ENCODE peak calls at places on chromosomes 7 and 10, in ten cellular contexts. F is GM12878; O is T-helper 17 cell; K is germinal center; X is EL; M is activated naive CD4-positive, alpha-beta T cell; L is activated T-helper 1 cell treated with Interleukin-2 at 50 U/mL for 16 hours; P is GM19239; Q is NCI-H2171 treated with DMSO at 0.1 percent for 48 hours; A is fibroblast of lung. D is an unnamed sample.
A peak's percentile ranks its signal among the peaks of the same experiment; 100 is the strongest.

GRCh38 chr10:31147220-31147608 is 115.5 kb upstream of the ZNF438 start:
- DNase-seq in P (no peak), O (no peak), X (peak; percentile 85), A (peak; percentile 80), L (no peak), K (no peak), F (no peak), M (no peak), Q (peak; percentile 25), D (no peak)

GRCh38 chr10:35043796-35044344 is 46.3 kb downstream of the CUL2 start:
- DNase-seq in O (no peak), L (no peak), F (no peak), A (peak; percentile 48), P (no peak), Q (no peak), K (no peak), M (no peak), X (peak; percentile 29), D (no peak)

GRCh38 chr7:157890921-157891401 is 554.2 kb downstream of the DNAJB6 start:
- DNase-seq in O (no peak), A (no peak), P (no peak), K (no peak), F (no peak), X (no peak), M (no peak), L (no peak), Q (no peak), D (no peak)

GRCh38 chr7:54978364-54979116 is 40.3 kb upstream of the EGFR start:
- DNase-seq in F (no peak), K (no peak), A (no peak), L (no peak), X (no peak), Q (no peak), O (no peak), P (no peak), M (no peak), D (no peak)

GRCh38 chr10:74244097-74244685 is 93.2 kb downstream of the ADK start:
- DNase-seq in X (peak; percentile 48), F (no peak), L (no peak), Q (peak; percentile 45), K (peak; percentile 3), A (peak; percentile 47), P (no peak), O (no peak), M (no peak), D (peak; percentile 18)

GRCh38 chr10:116779076-116779687 is 36.8 kb upstream of the HSPA12A start:
- DNase-seq in L (no peak), O (no peak), F (no peak), M (no peak), K (no peak), X (peak; percentile 48), Q (no peak), P (no peak), A (peak; percentile 39), D (no peak)

GRCh38 chr7:151925446-151926335 is 30.6 kb upstream of the GALNTL5 start:
- DNase-seq in X (no peak), M (no peak), O (no peak), P (no peak), Q (peak; percentile 67), A (no peak), L (no peak), K (no peak), F (no peak), D (no peak)

GRCh38 chr10:120131183-120131582 is 238.7 kb downstream of the SEC23IP start:
- DNase-seq in K (peak; percentile 14), X (peak; percentile 22), P (no peak), M (no peak), Q (no peak), O (no peak), A (peak; percentile 18), F (no peak), L (no peak), D (peak; percentile 64)

GRCh38 chr10:70615784-70616511 is 13.4 kb upstream of the PRF1 start:
- DNase-seq in O (no peak), F (no peak), K (no peak), A (peak; percentile 97), P (no peak), X (no peak), Q (no peak), L (no peak), M (no peak), D (no peak)

GRCh38 chr10:69890065-69890831 is 88.5 kb downstream of the COL13A1 start:
- DNase-seq in X (no peak), M (no peak), A (no peak), L (no peak), Q (no peak), K (no peak), F (no peak), P (no peak), O (no peak), D (no peak)

GRCh38 chr10:51832652-51833383 is 133.4 kb upstream of the CSTF2T start:
- DNase-seq in M (no peak), F (peak; percentile 8), A (peak; percentile 91), L (no peak), P (no peak), X (peak; percentile 32), O (no peak), Q (no peak), K (no peak), D (no peak)

GRCh38 chr7:47539398-47540052 is 42.4 kb downstream of the TNS3 start:
- DNase-seq in P (no peak), M (no peak), F (no peak), Q (no peak), A (peak; percentile 84), O (no peak), K (no peak), X (peak; percentile 65), L (no peak), D (no peak)

GRCh38 chr7:2613926-2614613 is 17.7 kb upstream of the TTYH3 start:
- DNase-seq in F (no peak), O (no peak), P (no peak), A (no peak), L (no peak), X (no peak), K (no peak), Q (peak; percentile 72), M (no peak), D (no peak)

GRCh38 chr7:78151229-78151628 is 352.7 kb downstream of the PHTF2 start:
- DNase-seq in O (no peak), F (no peak), K (no peak), Q (peak; percentile 65), X (peak; percentile 79), P (no peak), A (peak; percentile 92), L (no peak), M (no peak), D (no peak)

GRCh38 chr10:97843296-97843671 is 6.4 kb upstream of the GOLGA7B start:
- DNase-seq in K (no peak), A (no peak), Q (no peak), L (no peak), O (no peak), F (no peak), M (no peak), P (no peak), X (peak; percentile 13), D (no peak)

GRCh38 chr7:105905209-105905910 is 29.0 kb upstream of the ATXN7L1 start:
- DNase-seq in M (no peak), L (no peak), O (no peak), A (no peak), P (no peak), K (no peak), X (no peak), Q (no peak), F (no peak), D (no peak)

GRCh38 chr10:48636231-48636630 is 31.4 kb upstream of the ARHGAP22 start:
- DNase-seq in M (no peak), L (no peak), Q (no peak), K (no peak), F (no peak), A (no peak), X (no peak), O (no peak), P (no peak), D (no peak)

GRCh38 chr10:51892965-51893658 is 193.7 kb upstream of the CSTF2T start:
- DNase-seq in M (no peak), Q (no peak), X (peak; percentile 4), A (no peak), K (peak; percentile 5), P (no peak), O (no peak), L (no peak), F (no peak), D (peak; percentile 6)

GRCh38 chr7:156157409-156158012 is 345.2 kb upstream of the SHH start:
- DNase-seq in K (no peak), M (no peak), X (no peak), A (no peak), P (no peak), L (no peak), F (no peak), O (no peak), Q (no peak), D (no peak)

GRCh38 chr7:115558186-115558585 is 472.4 kb downstream of the TFEC start:
- DNase-seq in X (peak; percentile 75), K (no peak), L (no peak), F (no peak), P (no peak), A (peak; percentile 66), O (no peak), M (no peak), Q (no peak), D (no peak)

GRCh38 chr7:27143022-27143949 is at the start of gene HOXA5:
- DNase-seq in K (no peak), A (peak; percentile 91), M (no peak), F (no peak), X (peak; percentile 83), L (no peak), P (peak; percentile 59), O (no peak), Q (no peak), D (no peak)

GRCh38 chr7:106205621-106206222 is 79.1 kb downstream of the NAMPT start:
- DNase-seq in L (no peak), X (peak; percentile 47), Q (no peak), A (peak; percentile 31), P (peak; percentile 19), F (peak; percentile 23), M (no peak), O (no peak), K (no peak), D (no peak)